ENCODE peak calls at places on chromosomes 13 and 19, in eight cellular contexts. One of them, this sample, is unnamed.

GRCh38 chr13:102280366-102280765 is 121.5 kb downstream of the FGF14 start:
- DNase-seq in cardiac fibroblast: no peak
- DNase-seq in GM23338: no peak
- DNase-seq in tibial artery: no peak
- DNase-seq in NCI-H1694: no peak
- DNase-seq in NCI-H1436: no peak
- DNase-seq in IMR-90: no peak
- DNase-seq in M059J: no peak
- DNase-seq in this sample: no peak

GRCh38 chr13:35347679-35348205 is 128.7 kb downstream of the MAB21L1 start:
- DNase-seq in NCI-H1436: no peak
- DNase-seq in IMR-90: no peak
- DNase-seq in NCI-H1694: no peak
- DNase-seq in GM23338: peak
- DNase-seq in M059J: no peak
- DNase-seq in cardiac fibroblast: no peak
- DNase-seq in tibial artery: no peak
- DNase-seq in this sample: no peak

GRCh38 chr13:61128850-61129645 is 286.6 kb downstream of the PCDH20 start:
- DNase-seq in M059J: peak
- DNase-seq in NCI-H1694: no peak
- DNase-seq in cardiac fibroblast: no peak
- DNase-seq in NCI-H1436: peak
- DNase-seq in GM23338: no peak
- DNase-seq in IMR-90: no peak
- DNase-seq in tibial artery: no peak
- DNase-seq in this sample: no peak

GRCh38 chr13:25783480-25784081 is 268.2 kb downstream of the SHISA2 start:
- DNase-seq in cardiac fibroblast: no peak
- DNase-seq in GM23338: no peak
- DNase-seq in NCI-H1694: no peak
- DNase-seq in NCI-H1436: peak
- DNase-seq in tibial artery: no peak
- DNase-seq in IMR-90: no peak
- DNase-seq in M059J: no peak
- DNase-seq in this sample: no peak

GRCh38 chr13:101019126-101019525 is 344.5 kb upstream of the TMTC4 start:
- DNase-seq in NCI-H1436: no peak
- DNase-seq in NCI-H1694: no peak
- DNase-seq in M059J: peak
- DNase-seq in IMR-90: no peak
- DNase-seq in GM23338: no peak
- DNase-seq in tibial artery: no peak
- DNase-seq in cardiac fibroblast: peak
- DNase-seq in this sample: no peak

GRCh38 chr13:53131361-53131760 is 102.7 kb downstream of the OLFM4 start:
- DNase-seq in GM23338: no peak
- DNase-seq in IMR-90: no peak
- DNase-seq in cardiac fibroblast: no peak
- DNase-seq in NCI-H1436: no peak
- DNase-seq in tibial artery: no peak
- DNase-seq in M059J: no peak
- DNase-seq in NCI-H1694: no peak
- DNase-seq in this sample: no peak

GRCh38 chr19:16417660-16418596 is 53.8 kb downstream of the EPS15L1 start:
- DNase-seq in NCI-H1694: no peak
- DNase-seq in tibial artery: no peak
- DNase-seq in NCI-H1436: peak
- DNase-seq in M059J: peak
- DNase-seq in IMR-90: peak
- DNase-seq in GM23338: peak
- DNase-seq in cardiac fibroblast: peak
- DNase-seq in this sample: peak

GRCh38 chr13:60043262-60043661 is 120.5 kb downstream of the DIAPH3 start:
- DNase-seq in IMR-90: peak
- DNase-seq in GM23338: no peak
- DNase-seq in NCI-H1436: no peak
- DNase-seq in M059J: no peak
- DNase-seq in NCI-H1694: no peak
- DNase-seq in cardiac fibroblast: peak
- DNase-seq in tibial artery: no peak
- DNase-seq in this sample: peak

GRCh38 chr13:40564342-40564997 is 102.0 kb downstream of the FOXO1 start:
- DNase-seq in IMR-90: no peak
- DNase-seq in tibial artery: no peak
- DNase-seq in NCI-H1436: no peak
- DNase-seq in M059J: no peak
- DNase-seq in cardiac fibroblast: no peak
- DNase-seq in NCI-H1694: peak
- DNase-seq in GM23338: no peak
- DNase-seq in this sample: no peak

GRCh38 chr13:20566424-20566916 is 487 bp upstream of the IFT88 start:
- DNase-seq in cardiac fibroblast: peak
- DNase-seq in M059J: peak
- DNase-seq in IMR-90: peak
- DNase-seq in GM23338: peak
- DNase-seq in NCI-H1694: peak
- DNase-seq in NCI-H1436: peak
- DNase-seq in tibial artery: no peak
- DNase-seq in this sample: peak

GRCh38 chr19:35351441-35352176 is 3.9 kb downstream of the FFAR1 start:
- DNase-seq in tibial artery: no peak
- DNase-seq in M059J: no peak
- DNase-seq in cardiac fibroblast: no peak
- DNase-seq in IMR-90: no peak
- DNase-seq in NCI-H1436: no peak
- DNase-seq in GM23338: no peak
- DNase-seq in NCI-H1694: no peak
- DNase-seq in this sample: no peak

GRCh38 chr13:102195566-102196462 is 206.0 kb downstream of the FGF14 start:
- DNase-seq in NCI-H1436: no peak
- DNase-seq in cardiac fibroblast: peak
- DNase-seq in M059J: peak
- DNase-seq in NCI-H1694: no peak
- DNase-seq in tibial artery: no peak
- DNase-seq in IMR-90: peak
- DNase-seq in GM23338: no peak
- DNase-seq in this sample: peak

GRCh38 chr19:49151339-49152217 is 3.6 kb downstream of the HRC start:
- DNase-seq in IMR-90: peak
- DNase-seq in cardiac fibroblast: peak
- DNase-seq in NCI-H1436: peak
- DNase-seq in M059J: peak
- DNase-seq in GM23338: peak
- DNase-seq in tibial artery: peak
- DNase-seq in NCI-H1694: no peak
- DNase-seq in this sample: peak

GRCh38 chr19:3359850-3360493 is 6.4 kb upstream of the NFIC start:
- DNase-seq in NCI-H1694: no peak
- DNase-seq in IMR-90: no peak
- DNase-seq in M059J: no peak
- DNase-seq in NCI-H1436: no peak
- DNase-seq in tibial artery: no peak
- DNase-seq in GM23338: peak
- DNase-seq in cardiac fibroblast: no peak
- DNase-seq in this sample: no peak

GRCh38 chr13:38981096-38981495 is 9.5 kb downstream of the STOML3 start:
- DNase-seq in M059J: no peak
- DNase-seq in cardiac fibroblast: no peak
- DNase-seq in GM23338: peak
- DNase-seq in tibial artery: no peak
- DNase-seq in IMR-90: no peak
- DNase-seq in NCI-H1694: no peak
- DNase-seq in NCI-H1436: no peak
- DNase-seq in this sample: no peak

GRCh38 chr13:66995366-66995663 is 234.8 kb downstream of the PCDH9 start:
- DNase-seq in NCI-H1436: no peak
- DNase-seq in GM23338: no peak
- DNase-seq in IMR-90: no peak
- DNase-seq in cardiac fibroblast: no peak
- DNase-seq in NCI-H1694: no peak
- DNase-seq in tibial artery: no peak
- DNase-seq in M059J: no peak
- DNase-seq in this sample: no peak

GRCh38 chr19:2949939-2950285 is 5.1 kb upstream of the ZNF77 start:
- DNase-seq in cardiac fibroblast: no peak
- DNase-seq in NCI-H1694: no peak
- DNase-seq in tibial artery: no peak
- DNase-seq in NCI-H1436: no peak
- DNase-seq in GM23338: peak
- DNase-seq in M059J: peak
- DNase-seq in IMR-90: peak
- DNase-seq in this sample: no peak

GRCh38 chr19:28815257-28815656 is 397.7 kb downstream of the UQCRFS1 start:
- DNase-seq in M059J: no peak
- DNase-seq in cardiac fibroblast: no peak
- DNase-seq in GM23338: no peak
- DNase-seq in NCI-H1436: no peak
- DNase-seq in NCI-H1694: no peak
- DNase-seq in tibial artery: no peak
- DNase-seq in IMR-90: no peak
- DNase-seq in this sample: no peak

This sample was measured in mesenchymal stem cell.